ENCODE peak calls at places on chromosome 12, in seven cellular contexts. One of them, this sample, is unnamed.
A peak's percentile ranks its signal among the peaks of the same experiment; 100 is the strongest.

GRCh38 chr12:54033980-54034783 is 1.3 kb downstream of the HOXC5 start:
- DNase-seq in vagina: no peak
- DNase-seq in hepatocyte: no peak
- DNase-seq in thoracic aorta: no peak
- DNase-seq in colonic mucosa: no peak
- DNase-seq in neural progenitor cell: no peak
- DNase-seq in esophagus squamous epithelium: no peak
- DNase-seq in this sample: no peak

GRCh38 chr12:122961551-122962329 is 4.5 kb downstream of the ABCB9 start:
- DNase-seq in vagina: no peak
- DNase-seq in hepatocyte: no peak
- DNase-seq in thoracic aorta: no peak
- DNase-seq in colonic mucosa: peak; percentile 83
- DNase-seq in neural progenitor cell: no peak
- DNase-seq in esophagus squamous epithelium: no peak
- DNase-seq in this sample: no peak

GRCh38 chr12:74418573-74418972 is 119.1 kb upstream of the ATXN7L3B start:
- DNase-seq in vagina: no peak
- DNase-seq in hepatocyte: no peak
- DNase-seq in thoracic aorta: no peak
- DNase-seq in colonic mucosa: no peak
- DNase-seq in neural progenitor cell: no peak
- DNase-seq in esophagus squamous epithelium: no peak
- DNase-seq in this sample: no peak

GRCh38 chr12:10361084-10361483 is 28.8 kb downstream of the KLRK1 start:
- DNase-seq in vagina: no peak
- DNase-seq in hepatocyte: no peak
- DNase-seq in thoracic aorta: no peak
- DNase-seq in colonic mucosa: no peak
- DNase-seq in neural progenitor cell: no peak
- DNase-seq in esophagus squamous epithelium: no peak
- DNase-seq in this sample: no peak

GRCh38 chr12:124302241-124302806 is 7.4 kb downstream of the RFLNA start:
- DNase-seq in vagina: no peak
- DNase-seq in hepatocyte: no peak
- DNase-seq in thoracic aorta: no peak
- DNase-seq in colonic mucosa: no peak
- DNase-seq in neural progenitor cell: no peak
- DNase-seq in esophagus squamous epithelium: no peak
- DNase-seq in this sample: no peak

GRCh38 chr12:77577756-77578155 is 252.9 kb upstream of the NAV3 start:
- DNase-seq in vagina: no peak
- DNase-seq in hepatocyte: no peak
- DNase-seq in thoracic aorta: no peak
- DNase-seq in colonic mucosa: no peak
- DNase-seq in neural progenitor cell: no peak
- DNase-seq in esophagus squamous epithelium: no peak
- DNase-seq in this sample: no peak

GRCh38 chr12:113443030-113443539 is 20.9 kb downstream of the SDSL start:
- DNase-seq in vagina: no peak
- DNase-seq in hepatocyte: no peak
- DNase-seq in thoracic aorta: no peak
- DNase-seq in colonic mucosa: no peak
- DNase-seq in neural progenitor cell: no peak
- DNase-seq in esophagus squamous epithelium: no peak
- DNase-seq in this sample: peak; percentile 49

GRCh38 chr12:19419086-19419485 is 20.2 kb upstream of the AEBP2 start:
- DNase-seq in vagina: no peak
- DNase-seq in hepatocyte: no peak
- DNase-seq in thoracic aorta: no peak
- DNase-seq in colonic mucosa: no peak
- DNase-seq in neural progenitor cell: no peak
- DNase-seq in esophagus squamous epithelium: no peak
- DNase-seq in this sample: no peak

GRCh38 chr12:26401874-26402273 is 206.5 kb downstream of the SSPN start:
- DNase-seq in vagina: no peak
- DNase-seq in hepatocyte: no peak
- DNase-seq in thoracic aorta: no peak
- DNase-seq in colonic mucosa: no peak
- DNase-seq in neural progenitor cell: no peak
- DNase-seq in esophagus squamous epithelium: no peak
- DNase-seq in this sample: no peak

GRCh38 chr12:52896190-52897100 is 8.4 kb downstream of the KRT8 start:
- DNase-seq in vagina: no peak
- DNase-seq in hepatocyte: peak; percentile 57
- DNase-seq in thoracic aorta: no peak
- DNase-seq in colonic mucosa: peak; percentile 71
- DNase-seq in neural progenitor cell: no peak
- DNase-seq in esophagus squamous epithelium: no peak
- DNase-seq in this sample: no peak

GRCh38 chr12:90682398-90682797 is 272.6 kb downstream of the CCER1 start:
- DNase-seq in vagina: no peak
- DNase-seq in hepatocyte: no peak
- DNase-seq in thoracic aorta: no peak
- DNase-seq in colonic mucosa: no peak
- DNase-seq in neural progenitor cell: no peak
- DNase-seq in esophagus squamous epithelium: no peak
- DNase-seq in this sample: no peak

GRCh38 chr12:4164591-4165558 is 108.7 kb upstream of the CCND2 start:
- DNase-seq in vagina: no peak
- DNase-seq in hepatocyte: peak; percentile 75
- DNase-seq in thoracic aorta: no peak
- DNase-seq in colonic mucosa: peak; percentile 50
- DNase-seq in neural progenitor cell: peak; percentile 66
- DNase-seq in esophagus squamous epithelium: no peak
- DNase-seq in this sample: peak; percentile 95

GRCh38 chr12:121803861-121804416 is at the start of gene SETD1B:
- DNase-seq in vagina: no peak
- DNase-seq in hepatocyte: peak; percentile 69
- DNase-seq in thoracic aorta: no peak
- DNase-seq in colonic mucosa: peak; percentile 64
- DNase-seq in neural progenitor cell: peak; percentile 72
- DNase-seq in esophagus squamous epithelium: no peak
- DNase-seq in this sample: no peak

GRCh38 chr12:124217508-124217981 is 77.3 kb upstream of the RFLNA start:
- DNase-seq in vagina: no peak
- DNase-seq in hepatocyte: no peak
- DNase-seq in thoracic aorta: no peak
- DNase-seq in colonic mucosa: no peak
- DNase-seq in neural progenitor cell: peak; percentile 70
- DNase-seq in esophagus squamous epithelium: no peak
- DNase-seq in this sample: peak; percentile 74

GRCh38 chr12:55746147-55746912 is 3.4 kb downstream of the GDF11 start:
- DNase-seq in vagina: no peak
- DNase-seq in hepatocyte: no peak
- DNase-seq in thoracic aorta: no peak
- DNase-seq in colonic mucosa: no peak
- DNase-seq in neural progenitor cell: no peak
- DNase-seq in esophagus squamous epithelium: no peak
- DNase-seq in this sample: no peak

GRCh38 chr12:114392909-114393308 is 13.0 kb downstream of the TBX5 start:
- DNase-seq in vagina: no peak
- DNase-seq in hepatocyte: no peak
- DNase-seq in thoracic aorta: no peak
- DNase-seq in colonic mucosa: no peak
- DNase-seq in neural progenitor cell: no peak
- DNase-seq in esophagus squamous epithelium: no peak
- DNase-seq in this sample: no peak

GRCh38 chr12:92629349-92630065 is 73.3 kb upstream of the PLEKHG7 start:
- DNase-seq in vagina: no peak
- DNase-seq in hepatocyte: peak; percentile 52
- DNase-seq in thoracic aorta: no peak
- DNase-seq in colonic mucosa: no peak
- DNase-seq in neural progenitor cell: no peak
- DNase-seq in esophagus squamous epithelium: no peak
- DNase-seq in this sample: peak; percentile 47

DNA sequence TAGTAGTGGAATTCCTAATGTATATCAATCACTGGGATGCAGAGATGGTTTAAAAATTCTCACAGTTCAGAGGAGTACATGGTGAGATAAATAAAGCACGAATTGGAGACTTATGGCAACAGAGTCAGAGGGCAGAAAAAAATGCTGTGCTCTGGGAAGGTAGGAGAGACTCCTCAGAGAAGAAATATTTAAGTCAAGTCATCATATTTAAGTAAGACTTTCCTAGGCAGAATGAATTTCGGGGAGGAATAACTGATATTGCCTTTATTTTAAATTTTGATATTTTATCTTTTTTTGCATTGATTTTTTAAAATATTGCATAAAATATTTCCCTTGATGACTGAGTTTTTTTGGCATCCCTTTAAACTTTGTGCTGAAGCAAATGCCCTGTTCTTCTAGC is 67.4 kb downstream of the OTOGL start:
- DNase-seq in vagina: no peak
- DNase-seq in hepatocyte: no peak
- DNase-seq in thoracic aorta: no peak
- DNase-seq in colonic mucosa: no peak
- DNase-seq in neural progenitor cell: no peak
- DNase-seq in esophagus squamous epithelium: no peak
- DNase-seq in this sample: no peak
- H3K4me3 ChIP-seq in vagina: no peak overlapping the region
- H3K4me3 ChIP-seq in hepatocyte: no peak overlapping the region
- H3K4me3 ChIP-seq in thoracic aorta: no peak overlapping the region
- H3K4me3 ChIP-seq in colonic mucosa: no peak overlapping the region
- H3K4me3 ChIP-seq in neural progenitor cell: no peak overlapping the region
- H3K4me3 ChIP-seq in esophagus squamous epithelium: no peak overlapping the region
- H3K4me3 ChIP-seq in this sample: no peak overlapping the region

GRCh38 chr12:109880938-109881337 is 597 bp upstream of the GLTP start:
- DNase-seq in vagina: no peak
- DNase-seq in hepatocyte: no peak
- DNase-seq in thoracic aorta: no peak
- DNase-seq in colonic mucosa: no peak
- DNase-seq in neural progenitor cell: peak; percentile 28
- DNase-seq in esophagus squamous epithelium: no peak
- DNase-seq in this sample: no peak

GRCh38 chr12:109879332-109880048 is 851 bp downstream of the GLTP start:
- DNase-seq in vagina: no peak
- DNase-seq in hepatocyte: no peak
- DNase-seq in thoracic aorta: no peak
- DNase-seq in colonic mucosa: no peak
- DNase-seq in neural progenitor cell: peak; percentile 32
- DNase-seq in esophagus squamous epithelium: no peak
- DNase-seq in this sample: no peak

GRCh38 chr12:109878749-109879148 is 1.6 kb downstream of the GLTP start:
- DNase-seq in vagina: no peak
- DNase-seq in hepatocyte: no peak
- DNase-seq in thoracic aorta: no peak
- DNase-seq in colonic mucosa: no peak
- DNase-seq in neural progenitor cell: no peak
- DNase-seq in esophagus squamous epithelium: no peak
- DNase-seq in this sample: no peak

GRCh38 chr12:109881752-109882151 is 1.4 kb upstream of the GLTP start:
- DNase-seq in vagina: no peak
- DNase-seq in hepatocyte: no peak
- DNase-seq in thoracic aorta: no peak
- DNase-seq in colonic mucosa: no peak
- DNase-seq in neural progenitor cell: no peak
- DNase-seq in esophagus squamous epithelium: no peak
- DNase-seq in this sample: no peak

DNA sequence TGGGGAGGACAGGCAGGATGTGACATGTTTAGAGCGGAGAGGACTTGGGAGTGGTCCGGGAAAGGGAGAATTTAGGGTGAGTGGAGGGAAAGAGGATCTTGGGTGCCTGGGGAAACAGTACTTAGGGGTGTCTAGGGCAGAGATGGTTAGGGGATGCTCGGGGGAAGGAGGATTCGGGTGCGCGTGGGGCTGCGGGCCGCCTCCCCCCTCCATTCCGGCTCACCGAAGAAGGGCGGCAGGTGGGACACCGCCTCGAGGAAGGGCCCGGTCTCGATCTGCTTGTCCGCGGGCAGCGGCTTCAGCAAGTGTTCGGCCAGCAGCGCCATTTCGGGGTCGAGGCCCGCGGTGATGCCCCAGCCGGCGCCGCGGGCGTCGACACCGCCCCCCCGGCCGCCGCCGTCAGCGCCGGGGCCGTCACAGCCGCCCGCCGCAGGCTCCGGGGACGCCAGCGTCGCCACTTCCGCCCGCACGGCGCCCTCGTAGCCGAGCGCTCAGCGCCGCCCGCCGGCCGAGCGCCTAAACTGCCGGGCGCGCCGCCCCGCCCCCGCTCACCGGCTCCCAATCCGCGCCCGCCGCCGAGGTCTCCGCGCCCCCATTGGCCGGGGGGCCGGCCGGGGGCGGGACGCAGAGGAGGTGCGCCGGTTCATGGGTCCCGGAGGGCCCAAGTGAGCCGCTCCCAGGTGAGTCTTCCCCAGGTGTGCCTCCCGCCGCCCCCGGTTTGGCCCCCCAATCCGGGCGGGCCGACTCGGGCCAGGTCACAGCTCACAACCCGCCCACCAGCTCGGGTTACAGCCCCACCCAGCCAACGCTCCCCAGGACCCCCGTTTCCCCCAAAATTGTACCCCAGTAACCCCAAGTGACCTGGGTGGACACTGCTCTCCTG is at the start of gene GLTP:
- DNase-seq in vagina: no peak
- DNase-seq in hepatocyte: peak; percentile 97
- DNase-seq in thoracic aorta: peak; percentile 20
- DNase-seq in colonic mucosa: peak; percentile 84
- DNase-seq in neural progenitor cell: peak; percentile 97
- DNase-seq in esophagus squamous epithelium: no peak
- DNase-seq in this sample: peak; percentile 86
- H3K27ac ChIP-seq in vagina: peak within 1 kb of the TSS; percentile 89
- H3K27ac ChIP-seq in hepatocyte: peak within 1 kb of the TSS; percentile 72
- H3K27ac ChIP-seq in thoracic aorta: peak within 1 kb of the TSS; percentile 57
- H3K27ac ChIP-seq in colonic mucosa: peak within 1 kb of the TSS; percentile 26
- H3K27ac ChIP-seq in neural progenitor cell: no peak within 1 kb of the TSS
- H3K27ac ChIP-seq in esophagus squamous epithelium: peak within 1 kb of the TSS; percentile 91
- H3K27ac ChIP-seq in this sample: peak within 1 kb of the TSS; percentile 34

DNA sequence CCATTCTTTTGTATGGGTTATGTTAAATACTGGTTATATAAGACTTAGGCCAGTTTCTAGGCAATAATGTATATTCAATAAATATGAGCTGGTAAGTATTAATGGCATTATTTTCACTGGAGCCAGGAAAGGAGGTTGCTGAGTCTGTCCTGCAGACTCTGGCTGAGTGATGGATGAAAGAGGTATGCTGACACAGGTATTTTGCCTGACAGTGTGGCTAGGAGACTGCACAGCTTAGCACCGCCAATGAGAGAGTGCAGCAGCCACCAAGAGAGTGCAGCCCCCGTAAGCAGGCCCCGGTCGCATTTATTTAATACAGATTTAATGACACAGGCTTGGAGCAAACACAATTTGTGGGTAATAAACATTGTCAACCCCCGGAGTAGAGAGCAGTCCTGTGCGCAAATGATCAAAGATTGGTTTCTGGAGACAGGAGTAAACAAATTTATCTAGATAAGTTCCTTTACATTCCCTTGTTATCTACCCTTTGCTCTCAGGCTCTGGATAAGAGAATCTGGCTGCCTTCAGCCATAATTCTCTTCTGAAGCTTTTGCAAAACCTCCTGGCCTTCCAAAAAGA is 37.4 kb downstream of the TMTC3 start:
- DNase-seq in vagina: no peak
- DNase-seq in hepatocyte: peak; percentile 13
- DNase-seq in thoracic aorta: no peak
- DNase-seq in colonic mucosa: no peak
- DNase-seq in neural progenitor cell: no peak
- DNase-seq in esophagus squamous epithelium: no peak
- DNase-seq in this sample: no peak
- H3K36me3 ChIP-seq in vagina: no peaks in the 10 kb centered on the region
- H3K36me3 ChIP-seq in hepatocyte: peaks cover under 1% of the 10 kb centered on the region
- H3K36me3 ChIP-seq in thoracic aorta: peaks cover 20% of the 10 kb centered on the region
- H3K36me3 ChIP-seq in colonic mucosa: no peaks in the 10 kb centered on the region
- H3K36me3 ChIP-seq in neural progenitor cell: peaks cover 4% of the 10 kb centered on the region
- H3K36me3 ChIP-seq in esophagus squamous epithelium: no peaks in the 10 kb centered on the region
- H3K36me3 ChIP-seq in this sample: peaks cover 35% of the 10 kb centered on the region

GRCh38 chr12:48106574-48107251 is 834 bp upstream of the SENP1 start:
- DNase-seq in vagina: no peak
- DNase-seq in hepatocyte: no peak
- DNase-seq in thoracic aorta: no peak
- DNase-seq in colonic mucosa: no peak
- DNase-seq in neural progenitor cell: no peak
- DNase-seq in esophagus squamous epithelium: no peak
- DNase-seq in this sample: no peak
- H3K4me3 ChIP-seq in vagina: peak overlapping the region; percentile 95
- H3K4me3 ChIP-seq in hepatocyte: peak overlapping the region; percentile 62
- H3K4me3 ChIP-seq in thoracic aorta: peak overlapping the region; percentile 80
- H3K4me3 ChIP-seq in colonic mucosa: peak overlapping the region; percentile 82
- H3K4me3 ChIP-seq in neural progenitor cell: peak overlapping the region; percentile 90
- H3K4me3 ChIP-seq in esophagus squamous epithelium: peak overlapping the region; percentile 83
- H3K4me3 ChIP-seq in this sample: peak overlapping the region; percentile 87

This sample was measured in SJCRH30.